ENCODE peak calls at places on chromosomes 6 and 20, in ten cellular contexts. G, J, L, I, X, H, R, Q, S and D are unnamed samples.
A peak's percentile ranks its signal among the peaks of the same experiment; 100 is the strongest.

GRCh38 chr6:102759415-102759814 is 1365.9 kb downstream of the GRIK2 start:
- DNase-seq in G (no peak), J (no peak), L (no peak), I (no peak), X (no peak), H (no peak), R (no peak), Q (no peak), S (no peak), D (no peak)

GRCh38 chr6:156840606-156841005 is 63.4 kb downstream of the ARID1B start:
- DNase-seq in G (no peak), J (peak; percentile 21), L (no peak), I (no peak), X (no peak), H (no peak), R (no peak), Q (no peak), S (no peak), D (no peak)

GRCh38 chr6:34053721-34054120 is 92.2 kb downstream of the GRM4 start:
- DNase-seq in G (no peak), J (no peak), L (no peak), I (no peak), X (no peak), H (no peak), R (peak; percentile 43), Q (no peak), S (no peak), D (no peak)

GRCh38 chr6:30568245-30568644 is 3.0 kb upstream of the ABCF1 start:
- DNase-seq in G (no peak), J (no peak), L (no peak), I (no peak), X (no peak), H (no peak), R (no peak), Q (no peak), S (no peak), D (no peak)

GRCh38 chr6:28648878-28649375 is 123.2 kb downstream of the GPX5 start:
- DNase-seq in G (no peak), J (no peak), L (no peak), I (peak; percentile 33), X (no peak), H (no peak), R (no peak), Q (no peak), S (peak; percentile 7), D (no peak)

GRCh38 chr20:19838495-19838894 is 80.4 kb downstream of the RIN2 start:
- DNase-seq in G (no peak), J (no peak), L (no peak), I (no peak), X (no peak), H (no peak), R (no peak), Q (no peak), S (no peak), D (no peak)

GRCh38 chr6:14280006-14280510 is 162.5 kb downstream of the CD83 start:
- DNase-seq in G (no peak), J (no peak), L (no peak), I (no peak), X (no peak), H (no peak), R (no peak), Q (no peak), S (no peak), D (no peak)

GRCh38 chr6:143804835-143805239 is 38.3 kb upstream of the LTV1 start:
- DNase-seq in G (no peak), J (no peak), L (no peak), I (no peak), X (no peak), H (peak; percentile 46), R (no peak), Q (no peak), S (peak; percentile 15), D (no peak)

GRCh38 chr6:7254980-7255825 is 57.8 kb downstream of the SSR1 start:
- DNase-seq in G (no peak), J (no peak), L (no peak), I (no peak), X (no peak), H (no peak), R (no peak), Q (no peak), S (no peak), D (no peak)

GRCh38 chr6:37889015-37889885 is 69.7 kb downstream of the ZFAND3 start:
- DNase-seq in G (no peak), J (no peak), L (no peak), I (no peak), X (no peak), H (no peak), R (no peak), Q (no peak), S (no peak), D (no peak)

GRCh38 chr6:166005846-166006592 is 161.6 kb downstream of the TBXT start:
- DNase-seq in G (no peak), J (peak; percentile 70), L (no peak), I (peak; percentile 66), X (no peak), H (peak; percentile 91), R (peak; percentile 46), Q (peak; percentile 94), S (peak; percentile 80), D (peak; percentile 73)

GRCh38 chr6:34514593-34515472 is 41.3 kb downstream of the SPDEF start:
- DNase-seq in G (no peak), J (peak; percentile 92), L (no peak), I (peak; percentile 87), X (peak; percentile 46), H (peak; percentile 88), R (no peak), Q (peak; percentile 57), S (peak; percentile 55), D (no peak)

GRCh38 chr20:2651772-2652723 is at the start of gene NOP56:
- DNase-seq in G (peak; percentile 85), J (peak; percentile 94), L (peak; percentile 48), I (peak; percentile 97), X (peak; percentile 89), H (peak; percentile 95), R (peak; percentile 95), Q (peak; percentile 86), S (peak; percentile 75), D (peak; percentile 90)

GRCh38 chr6:150119256-150119655 is 23.6 kb upstream of the PPP1R14C start:
- DNase-seq in G (no peak), J (no peak), L (no peak), I (no peak), X (no peak), H (peak; percentile 47), R (no peak), Q (no peak), S (no peak), D (no peak)

DNA sequence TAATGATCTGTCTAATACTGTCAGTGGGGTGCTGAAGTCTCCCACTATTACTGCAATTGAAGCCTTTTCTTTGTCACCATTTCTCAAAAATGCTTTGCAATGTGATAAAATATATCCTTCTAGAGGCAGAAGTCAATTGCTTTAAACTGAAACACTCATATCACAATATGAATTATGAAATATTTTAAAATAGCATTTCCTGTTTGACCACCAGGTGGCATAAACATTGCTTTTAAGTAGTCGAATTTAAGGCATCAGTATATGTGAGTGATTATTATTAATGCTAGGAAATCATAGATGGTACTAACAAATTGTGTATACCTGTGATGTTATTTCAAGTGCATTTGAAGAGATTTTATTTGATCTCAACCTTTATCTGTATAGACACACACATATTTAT is 87.5 kb downstream of the MEI4 start:
- DNase-seq in G (no peak), J (no peak), L (no peak), I (peak; percentile 18), X (no peak), H (peak; percentile 8), R (no peak), Q (peak; percentile 8), S (no peak), D (no peak)
- TF ChIP-seq CTCF in G (peak; percentile 28), J (peak; percentile 44), L (peak; percentile 28), I (peak; percentile 6), X (peak; percentile 61), H (peak; percentile 24), R (peak; percentile 33), Q (peak; percentile 49), S (peak; percentile 14), D (peak; percentile 35)

DNA sequence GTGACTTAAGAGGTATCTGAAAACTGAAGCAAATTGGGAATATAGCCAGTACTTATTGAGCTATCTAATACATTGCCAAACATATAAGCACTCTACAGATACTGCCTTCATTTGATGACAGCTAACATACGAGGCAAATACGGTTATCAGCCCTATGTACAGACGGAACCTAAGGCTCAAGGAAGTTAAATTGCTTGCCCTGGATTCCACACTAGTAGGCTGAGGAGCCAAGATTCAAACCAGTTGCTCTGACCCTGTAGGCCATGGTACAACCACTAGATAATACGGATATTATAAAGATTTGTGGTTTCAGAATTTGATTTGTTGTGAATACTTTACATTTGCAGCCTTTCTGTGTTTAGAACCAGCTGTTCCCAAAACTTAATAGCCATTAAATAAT is 36.6 kb downstream of the MOXD1 start:
- DNase-seq in G (no peak), J (no peak), L (no peak), I (no peak), X (no peak), H (peak; percentile 74), R (no peak), Q (no peak), S (no peak), D (no peak)
- TF ChIP-seq CTCF in G (no peak), J (no peak), L (no peak), I (no peak), X (no peak), H (no peak), R (no peak), Q (no peak), S (no peak), D (no peak)

GRCh38 chr6:2792330-2792729 is 27.1 kb downstream of the WRNIP1 start:
- DNase-seq in G (no peak), J (no peak), L (no peak), I (peak; percentile 72), X (no peak), H (peak; percentile 50), R (no peak), Q (peak; percentile 50), S (peak; percentile 74), D (no peak)

GRCh38 chr6:2791124-2792050 is 26.2 kb downstream of the WRNIP1 start:
- DNase-seq in G (peak; percentile 76), J (peak; percentile 75), L (peak; percentile 70), I (peak; percentile 91), X (no peak), H (peak; percentile 87), R (peak; percentile 77), Q (peak; percentile 97), S (peak; percentile 94), D (peak; percentile 86)

GRCh38 chr6:2794171-2794730 is 29.1 kb downstream of the WRNIP1 start:
- DNase-seq in G (no peak), J (no peak), L (no peak), I (peak; percentile 45), X (no peak), H (no peak), R (no peak), Q (peak; percentile 60), S (no peak), D (no peak)

GRCh38 chr6:2793491-2794151 is 28.4 kb downstream of the WRNIP1 start:
- DNase-seq in G (no peak), J (no peak), L (no peak), I (peak; percentile 41), X (no peak), H (no peak), R (peak; percentile 54), Q (no peak), S (no peak), D (no peak)

GRCh38 chr6:2790588-2790987 is 25.4 kb downstream of the WRNIP1 start:
- DNase-seq in G (no peak), J (no peak), L (no peak), I (peak; percentile 35), X (no peak), H (peak; percentile 36), R (no peak), Q (peak; percentile 85), S (peak; percentile 71), D (peak; percentile 65)
- TF ChIP-seq CTCF in G (peak; percentile 41), J (no peak), L (peak; percentile 9), I (no peak), X (no peak), H (no peak), R (no peak), Q (peak; percentile 18), S (peak; percentile 27), D (peak; percentile 30)

GRCh38 chr20:32793059-32793458 is 26.7 kb upstream of the MAPRE1 start:
- DNase-seq in G (no peak), J (no peak), L (no peak), I (no peak), X (no peak), H (no peak), R (no peak), Q (no peak), S (no peak), D (no peak)
- TF ChIP-seq CTCF in G (no peak), J (no peak), L (no peak), I (no peak), X (no peak), H (no peak), R (no peak), Q (no peak), S (peak; percentile 28), D (no peak)